ENCODE peak calls at places on chromosomes 16 and 17, in six cellular contexts. H, S, O, D, E and X are unnamed samples.

GRCh38 chr17:75041656-75042280 is 5.0 kb downstream of the ATP5PD start:
- DNase-seq in H (no peak), O (no peak), S (no peak), E (no peak), D (no peak), X (no peak)

GRCh38 chr16:77273815-77274214 is 74.6 kb downstream of the SYCE1L start:
- DNase-seq in H (no peak), D (no peak), O (no peak), S (peak), E (no peak), X (no peak)

GRCh38 chr17:42832934-42833770 is at the start of gene PSME3:
- DNase-seq in D (peak), E (peak), H (peak), O (peak), S (peak), X (peak)

GRCh38 chr17:48262982-48263586 is 155.5 kb downstream of the SNX11 start:
- DNase-seq in E (peak), H (no peak), D (no peak), O (no peak), S (no peak), X (no peak)

GRCh38 chr16:72612271-72612670 is 435.7 kb downstream of the ZFHX3 start:
- DNase-seq in D (no peak), E (no peak), O (no peak), S (no peak), H (no peak), X (no peak)

GRCh38 chr17:72318131-72318530 is 197.3 kb downstream of the SOX9 start:
- DNase-seq in S (no peak), D (no peak), O (no peak), H (no peak), E (no peak), X (no peak)

GRCh38 chr16:57604177-57604576 is 24.3 kb upstream of the ADGRG1 start:
- DNase-seq in D (no peak), H (no peak), E (no peak), S (no peak), O (no peak), X (no peak)

GRCh38 chr16:85126731-85127662 is 14.7 kb upstream of the CIBAR2 start:
- DNase-seq in D (no peak), O (no peak), E (peak), S (peak), H (peak), X (no peak)

GRCh38 chr17:40793800-40794199 is 6.0 kb downstream of the KRT28 start:
- DNase-seq in D (no peak), H (no peak), E (no peak), O (no peak), S (no peak), X (no peak)

GRCh38 chr16:10383626-10384025 is 2.2 kb upstream of the ATF7IP2 start:
- DNase-seq in E (no peak), S (no peak), O (no peak), D (no peak), H (no peak), X (no peak)

GRCh38 chr17:6366144-6366755 is 68.7 kb downstream of the AIPL1 start:
- DNase-seq in D (no peak), S (peak), E (peak), O (no peak), H (peak), X (no peak)

GRCh38 chr16:85420501-85421337 is 192.4 kb upstream of the GSE1 start:
- DNase-seq in D (peak), E (peak), O (no peak), S (peak), H (peak), X (peak)

GRCh38 chr17:43547189-43547550 is 1.0 kb upstream of the ETV4 start:
- DNase-seq in H (no peak), E (no peak), O (no peak), D (no peak), S (no peak), X (no peak)

GRCh38 chr17:27319536-27320221 is 25.8 kb downstream of the WSB1 start:
- DNase-seq in H (peak), D (peak), S (no peak), O (peak), E (no peak), X (no peak)

GRCh38 chr16:85329059-85329812 is 217.0 kb upstream of the CIBAR2 start:
- DNase-seq in S (peak), H (no peak), O (no peak), E (peak), D (no peak), X (no peak)

GRCh38 chr17:50424246-50425000 is 1.6 kb upstream of the ACSF2 start:
- DNase-seq in O (no peak), S (no peak), D (no peak), H (no peak), E (no peak), X (no peak)

GRCh38 chr17:75271955-75272847 is 1.2 kb upstream of the MIF4GD start:
- DNase-seq in H (no peak), E (no peak), D (peak), S (no peak), O (no peak), X (no peak)

GRCh38 chr17:56440391-56440790 is 153.1 kb upstream of the NOG start:
- DNase-seq in O (no peak), H (no peak), D (no peak), S (no peak), E (peak), X (no peak)

GRCh38 chr17:80822700-80823410 is 168.8 kb upstream of the CHMP6 start:
- DNase-seq in H (no peak), D (no peak), O (no peak), S (no peak), E (no peak), X (no peak)

GRCh38 chr17:77286641-77287431 is 146.1 kb downstream of the SEC14L1 start:
- DNase-seq in H (peak), S (peak), D (peak), O (no peak), E (peak), X (no peak)

GRCh38 chr16:84950906-84951305 is 60.4 kb downstream of the ZDHHC7 start:
- DNase-seq in E (no peak), O (no peak), H (no peak), D (no peak), S (peak), X (no peak)

GRCh38 chr17:78933959-78934568 is 8.9 kb upstream of the TIMP2 start:
- DNase-seq in S (peak), H (peak), O (peak), E (peak), D (peak), X (no peak)